ENCODE peak calls at places on chromosomes 4 and X, in five cellular contexts. C is fibroblast of the aortic adventitia, A is esophagus muscularis mucosa, J is body of pancreas, W is mucosa of descending colon. O is an unnamed sample.
A peak's percentile ranks its signal among the peaks of the same experiment; 100 is the strongest.

GRCh38 chr4:109816082-109816442 is 500 bp downstream of the GAR1 start:
- DNase-seq in C (no peak), A (no peak), J (peak; percentile 31), W (peak; percentile 52), O (no peak)

GRCh38 chr4:89000844-89001360 is 56.1 kb downstream of the FAM13A start:
- DNase-seq in C (peak; percentile 46), A (no peak), J (peak; percentile 24), W (no peak), O (peak; percentile 99)

GRCh38 chrX:7552758-7553157 is 290.2 kb upstream of the VCX start:
- DNase-seq in C (no peak), A (no peak), J (no peak), W (no peak), O (no peak)

GRCh38 chr4:89000392-89000791 is 56.6 kb downstream of the FAM13A start:
- DNase-seq in C (no peak), A (no peak), J (no peak), W (no peak), O (no peak)

GRCh38 chr4:67080158-67080557 is 465.1 kb downstream of the CENPC start:
- DNase-seq in C (no peak), A (no peak), J (no peak), W (no peak), O (no peak)

GRCh38 chrX:46208225-46208854 is 336.9 kb downstream of the ZNF674 start:
- DNase-seq in C (peak; percentile 8), A (no peak), J (no peak), W (no peak), O (no peak)

GRCh38 chrX:56782791-56783449 is 53.9 kb downstream of the NBDY start:
- DNase-seq in C (no peak), A (no peak), J (no peak), W (no peak), O (no peak)

GRCh38 chr4:152983221-152983620 is 47.1 kb downstream of the FHDC1 start:
- DNase-seq in C (peak; percentile 23), A (no peak), J (no peak), W (no peak), O (no peak)

GRCh38 chrX:154542723-154543424 is 3.8 kb downstream of the G6PD start:
- DNase-seq in C (no peak), A (no peak), J (no peak), W (no peak), O (no peak)

GRCh38 chrX:43860646-43861370 is 21.4 kb downstream of the MAOB start:
- DNase-seq in C (peak; percentile 7), A (no peak), J (peak; percentile 23), W (no peak), O (peak; percentile 75)

GRCh38 chrX:138756234-138756633 is 44.7 kb upstream of the FGF13 start:
- DNase-seq in C (peak; percentile 56), A (no peak), J (no peak), W (no peak), O (no peak)

GRCh38 chr4:128583753-128584712 is 225.5 kb upstream of the JADE1 start:
- DNase-seq in C (peak; percentile 53), A (no peak), J (peak; percentile 94), W (no peak), O (no peak)

GRCh38 chr4:72954811-72955210 is 114.7 kb downstream of the COX18 start:
- DNase-seq in C (peak; percentile 38), A (no peak), J (no peak), W (no peak), O (no peak)

GRCh38 chr4:141905751-141906150 is 269.4 kb downstream of the IL15 start:
- DNase-seq in C (peak; percentile 63), A (no peak), J (no peak), W (no peak), O (no peak)

GRCh38 chr4:78517050-78517652 is 34.4 kb upstream of the ANXA3 start:
- DNase-seq in C (peak; percentile 66), A (no peak), J (no peak), W (no peak), O (no peak)

GRCh38 chrX:12580548-12580947 is 210.7 kb upstream of the PRPS2 start:
- DNase-seq in C (no peak), A (no peak), J (no peak), W (no peak), O (no peak)

GRCh38 chr4:2366252-2367192 is 51.9 kb downstream of the ZFYVE28 start:
- DNase-seq in C (peak; percentile 11), A (no peak), J (no peak), W (no peak), O (no peak)

GRCh38 chrX:120000490-120001246 is 57.1 kb upstream of the NKAP start:
- DNase-seq in C (no peak), A (no peak), J (no peak), W (no peak), O (no peak)

GRCh38 chr4:143587703-143588102 is 74.2 kb downstream of the SMARCA5 start:
- DNase-seq in C (peak; percentile 19), A (no peak), J (no peak), W (no peak), O (peak; percentile 3)

GRCh38 chr4:145736241-145736831 is 56.4 kb downstream of the C4orf51 start:
- DNase-seq in C (peak; percentile 93), A (no peak), J (peak; percentile 52), W (peak; percentile 48), O (peak; percentile 93)

GRCh38 chrX:86047174-86047991 is at the start of gene CHM:
- DNase-seq in C (peak; percentile 86), A (peak; percentile 92), J (peak; percentile 54), W (peak; percentile 51), O (peak; percentile 53)

GRCh38 chr4:118087366-118087765 is 53.1 kb downstream of the NDST3 start:
- DNase-seq in C (no peak), A (no peak), J (no peak), W (no peak), O (no peak)

GRCh38 chr4:127997534-127998388 is 32.6 kb downstream of the ABHD18 start:
- DNase-seq in C (peak; percentile 51), A (no peak), J (peak; percentile 16), W (no peak), O (no peak)

DNA sequence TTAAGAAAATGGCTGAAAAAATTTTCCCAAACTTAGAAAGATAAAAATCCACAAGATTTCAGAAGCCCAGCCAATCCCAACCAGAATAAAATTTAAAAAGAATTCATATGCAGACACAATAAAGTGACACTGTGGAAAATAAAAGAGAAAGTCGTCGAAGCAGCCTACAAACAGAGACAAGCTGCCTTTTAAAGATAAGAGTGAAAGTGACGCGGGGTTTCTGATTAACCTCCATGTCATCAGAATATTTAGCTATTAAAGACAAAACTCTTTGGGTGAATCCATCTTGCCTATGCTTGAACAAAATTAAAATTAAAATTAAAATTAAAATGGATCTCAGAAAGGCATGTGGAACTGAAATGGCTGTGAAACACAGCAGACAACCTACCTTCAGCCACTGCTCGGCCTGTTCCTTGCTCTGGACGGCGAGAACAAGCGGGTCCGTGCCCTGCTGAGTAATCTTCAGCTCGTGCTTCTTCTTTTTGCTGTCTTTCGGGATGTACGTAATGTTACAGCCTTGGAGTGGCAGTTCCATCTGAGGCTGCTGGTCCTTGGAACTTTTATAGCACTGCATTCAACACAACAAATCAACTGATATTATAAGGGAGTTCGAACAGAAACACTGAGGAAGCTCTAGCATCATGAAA is 101.4 kb downstream of the AFAP1 start:
- DNase-seq in C (no peak), A (no peak), J (no peak), W (no peak), O (no peak)
- H3K4me3 ChIP-seq in C (no peak overlapping the region), A (no peak overlapping the region), J (no peak overlapping the region), W (no peak overlapping the region), O (no peak overlapping the region)

DNA sequence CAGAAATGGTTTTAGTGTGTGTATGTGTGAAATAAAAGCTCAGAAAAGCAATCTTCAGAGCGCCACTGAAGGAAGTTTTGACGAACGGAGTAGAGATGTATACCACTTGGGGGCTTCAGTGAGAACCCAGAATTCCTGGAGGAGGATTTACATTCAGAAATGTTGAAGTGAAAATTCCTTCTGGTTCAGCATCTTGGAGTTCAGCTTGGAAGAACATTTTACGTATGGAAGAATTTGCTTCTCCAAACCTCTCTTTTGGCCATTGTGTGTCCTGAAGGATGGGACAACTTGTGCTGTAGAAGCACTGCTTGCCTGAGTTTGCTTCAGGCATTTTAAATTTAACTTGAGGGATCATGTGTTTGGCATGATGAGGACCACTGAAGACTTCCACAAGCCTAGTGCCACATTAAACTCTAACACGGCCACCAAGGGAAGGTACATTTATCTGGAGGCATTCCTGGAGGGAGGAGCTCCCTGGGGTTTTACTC is 704 bp downstream of the SHROOM3 start:
- DNase-seq in C (peak; percentile 42), A (no peak), J (no peak), W (no peak), O (no peak)
- TF ChIP-seq CTCF in C (peak; percentile 15), A (no peak), J (no peak), W (no peak), O (no peak)

DNA sequence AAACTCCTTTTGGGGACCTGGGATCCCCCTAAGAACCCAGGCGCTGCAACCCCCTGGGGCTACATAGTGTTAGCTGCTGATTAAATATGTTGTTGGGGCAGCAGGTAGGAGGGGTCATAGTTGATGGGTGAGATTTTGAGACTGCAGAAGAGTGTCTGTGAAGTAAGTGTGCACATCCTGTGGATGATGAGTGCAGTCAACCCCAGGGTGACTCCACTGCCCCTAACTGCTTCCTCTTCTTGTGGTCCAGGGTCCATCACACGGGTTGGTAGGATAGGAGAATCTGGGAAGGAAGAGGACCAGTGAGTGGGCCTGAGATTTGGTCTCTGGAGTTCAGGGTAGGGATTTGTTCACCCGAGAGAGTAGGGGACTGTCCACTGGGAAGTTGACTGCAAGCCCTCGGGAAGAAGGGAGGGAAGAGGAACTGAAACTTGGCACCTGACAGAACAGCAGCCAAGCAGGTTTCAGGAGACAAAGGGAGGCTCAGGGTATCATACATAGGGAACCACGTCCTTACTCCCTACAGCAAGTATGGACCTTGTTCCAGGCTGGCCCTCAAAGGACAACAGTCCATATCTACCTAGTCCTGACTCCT is 8.5 kb downstream of the DLG3 start:
- DNase-seq in C (no peak), A (no peak), J (no peak), W (no peak), O (no peak)
- H3K4me3 ChIP-seq in C (peak overlapping the region; percentile 61), A (peak overlapping the region; percentile 57), J (no peak overlapping the region), W (no peak overlapping the region), O (peak overlapping the region; percentile 59)

GRCh38 chrX:53251307-53251706 is 26.3 kb upstream of the KDM5C start:
- DNase-seq in C (no peak), A (no peak), J (no peak), W (no peak), O (no peak)

GRCh38 chrX:53247928-53248327 is 22.9 kb upstream of the KDM5C start:
- DNase-seq in C (no peak), A (no peak), J (no peak), W (no peak), O (no peak)

GRCh38 chrX:53246231-53246630 is 21.2 kb upstream of the KDM5C start:
- DNase-seq in C (no peak), A (no peak), J (no peak), W (no peak), O (no peak)

GRCh38 chrX:53250556-53250955 is 25.5 kb upstream of the KDM5C start:
- DNase-seq in C (no peak), A (no peak), J (no peak), W (no peak), O (no peak)

DNA sequence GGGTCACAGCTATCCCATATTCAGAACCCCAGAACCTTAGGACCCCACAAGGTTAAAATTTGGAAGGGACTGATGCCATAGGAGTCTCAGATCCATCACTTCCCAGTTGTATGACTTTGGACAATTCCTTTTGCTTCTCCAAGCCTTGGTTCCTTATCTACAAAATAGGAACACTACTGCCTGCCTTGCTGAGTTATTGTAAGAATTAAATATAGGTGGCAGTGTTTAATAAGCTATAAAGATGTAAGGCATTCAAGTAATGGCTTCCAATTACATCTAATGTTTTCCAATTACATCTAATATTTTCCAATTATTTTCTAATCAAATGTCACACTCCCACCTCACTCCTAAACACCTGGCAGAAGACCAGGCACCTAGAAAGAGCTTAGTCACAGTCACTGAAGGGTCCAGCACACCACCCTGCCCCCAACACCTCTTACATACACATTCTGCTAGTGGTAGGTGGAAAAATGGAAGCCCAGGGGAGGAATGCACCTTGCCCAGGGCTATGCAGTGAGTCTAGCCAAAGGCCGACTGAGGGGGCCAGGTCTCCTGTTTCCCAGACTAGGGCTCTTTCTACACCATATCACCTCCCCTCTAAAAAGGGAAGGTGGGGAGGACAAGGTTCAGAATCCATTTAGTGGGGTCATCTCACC is 24.5 kb upstream of the KDM5C start:
- DNase-seq in C (no peak), A (no peak), J (no peak), W (no peak), O (no peak)
- TF ChIP-seq CTCF in C (no peak), A (no peak), J (no peak), W (no peak), O (no peak)

O was measured in LNCaP clone FGC.